ENCODE peak calls at places on chromosomes 12 and 14, in six cellular contexts. V, C, F, B, E and A are unnamed samples.

GRCh38 chr12:98592825-98593322 is 612 bp upstream of the SLC25A3 start:
- ATAC-seq in E (peak), V (no peak), B (no peak), C (no peak), F (peak), A (peak)

GRCh38 chr14:49505026-49505766 is 81.0 kb downstream of the RPS29 start:
- ATAC-seq in V (no peak), E (no peak), B (no peak), F (no peak), C (no peak), A (no peak)

GRCh38 chr12:26546535-26547314 is 286.3 kb downstream of the ITPR2 start:
- ATAC-seq in C (peak), B (no peak), F (no peak), E (no peak), V (peak), A (no peak)

GRCh38 chr14:49483266-49483665 is 102.9 kb downstream of the RPS29 start:
- ATAC-seq in E (no peak), B (no peak), V (no peak), C (no peak), F (no peak), A (peak)

GRCh38 chr12:10540776-10541205 is 35.1 kb downstream of the EIF2S3B start:
- ATAC-seq in C (no peak), B (no peak), V (no peak), E (no peak), F (peak), A (peak)

GRCh38 chr12:80598004-80598606 is 109.3 kb upstream of the MYF6 start:
- ATAC-seq in E (no peak), F (no peak), V (no peak), B (no peak), C (no peak), A (no peak)

GRCh38 chr12:6450869-6451347 is 934 bp upstream of the TAPBPL start:
- ATAC-seq in C (no peak), V (no peak), F (peak), B (no peak), E (no peak), A (peak)

GRCh38 chr12:39272934-39273770 is 169.8 kb downstream of the KIF21A start:
- ATAC-seq in C (no peak), B (peak), V (no peak), E (no peak), F (no peak), A (no peak)

GRCh38 chr14:36604757-36605505 is 22.5 kb upstream of the NKX2-8 start:
- ATAC-seq in E (no peak), F (peak), V (no peak), B (peak), C (no peak), A (no peak)

GRCh38 chr14:90517431-90517841 is 120.6 kb downstream of the CALM1 start:
- ATAC-seq in B (no peak), C (no peak), F (no peak), E (no peak), V (no peak), A (no peak)

GRCh38 chr12:126202138-126202537 is 1136.9 kb downstream of the AACS start:
- ATAC-seq in B (no peak), E (no peak), C (no peak), F (no peak), V (no peak), A (no peak)

GRCh38 chr12:3523058-3523457 is 32.1 kb downstream of the PRMT8 start:
- ATAC-seq in F (no peak), C (no peak), V (no peak), E (no peak), B (no peak), A (no peak)

GRCh38 chr14:72553161-72553560 is 340.7 kb downstream of the DPF3 start:
- ATAC-seq in B (no peak), C (no peak), V (peak), E (no peak), F (no peak), A (no peak)

GRCh38 chr12:92556622-92557421 is 146.0 kb upstream of the PLEKHG7 start:
- ATAC-seq in B (no peak), C (no peak), V (no peak), E (no peak), F (no peak), A (peak)

GRCh38 chr14:99260652-99261551 is 11.1 kb downstream of the BCL11B start:
- ATAC-seq in F (peak), C (no peak), E (no peak), V (no peak), B (no peak), A (peak)

GRCh38 chr14:99213101-99213500 is 58.9 kb downstream of the BCL11B start:
- ATAC-seq in C (no peak), V (no peak), B (no peak), E (no peak), F (peak), A (peak)

GRCh38 chr12:32419520-32419960 is 20.2 kb downstream of the FGD4 start:
- ATAC-seq in F (no peak), V (peak), E (no peak), C (peak), B (peak), A (no peak)

GRCh38 chr14:100388137-100389050 is 65.3 kb downstream of the SLC25A47 start:
- ATAC-seq in C (no peak), E (no peak), F (no peak), V (no peak), B (no peak), A (no peak)

GRCh38 chr12:11105546-11105945 is 13.4 kb upstream of the TAS2R43 start:
- ATAC-seq in E (no peak), F (no peak), B (no peak), V (no peak), C (no peak), A (no peak)

GRCh38 chr12:32134144-32134888 is 27.7 kb downstream of the BICD1 start:
- ATAC-seq in B (no peak), C (peak), F (peak), V (no peak), E (peak), A (peak)

GRCh38 chr14:68932219-68932618 is 46.9 kb downstream of the ACTN1 start:
- ATAC-seq in F (no peak), C (no peak), E (no peak), B (no peak), V (no peak), A (no peak)

GRCh38 chr12:113050808-113051207 is 5.7 kb upstream of the DTX1 start:
- ATAC-seq in F (no peak), E (no peak), C (no peak), B (no peak), V (no peak), A (no peak)

GRCh38 chr14:53331247-53331646 is 178.1 kb upstream of the DDHD1 start:
- ATAC-seq in C (no peak), F (peak), E (no peak), B (no peak), V (no peak), A (peak)

GRCh38 chr12:76029982-76030377 is 1.6 kb downstream of the PHLDA1 start:
- ATAC-seq in V (no peak), F (no peak), E (no peak), C (no peak), B (peak), A (peak)

GRCh38 chr14:50600849-50601248 is 40.9 kb downstream of the ATL1 start:
- ATAC-seq in B (peak), V (peak), C (no peak), E (no peak), F (no peak), A (no peak)

GRCh38 chr14:99691111-99691885 is 7.2 kb downstream of the CYP46A1 start:
- ATAC-seq in C (no peak), B (no peak), V (no peak), E (no peak), F (no peak), A (no peak)

GRCh38 chr14:95389471-95390011 is 69.8 kb upstream of the CLMN start:
- ATAC-seq in C (peak), F (no peak), V (peak), E (peak), B (no peak), A (no peak)

GRCh38 chr14:68549057-68549421 is 243.8 kb downstream of the ZFP36L1 start:
- ATAC-seq in E (no peak), F (no peak), C (no peak), B (peak), V (peak), A (no peak)

GRCh38 chr12:103841690-103842584 is 903 bp upstream of the NT5DC3 start:
- ATAC-seq in F (peak), E (peak), C (peak), B (peak), V (peak), A (peak)

GRCh38 chr14:34198096-34198495 is 247.2 kb upstream of the EGLN3 start:
- ATAC-seq in F (no peak), B (peak), C (no peak), V (no peak), E (no peak), A (no peak)

GRCh38 chr12:71300772-71301675 is 138.6 kb upstream of the LGR5 start:
- ATAC-seq in V (no peak), B (no peak), E (no peak), C (no peak), F (no peak), A (no peak)

GRCh38 chr12:4293299-4293941 is 19.9 kb downstream of the CCND2 start:
- ATAC-seq in B (no peak), C (no peak), V (no peak), E (no peak), F (peak), A (peak)

GRCh38 chr14:103910984-103911383 is 17.3 kb upstream of the TDRD9 start:
- ATAC-seq in V (peak), C (no peak), F (no peak), E (no peak), B (no peak), A (no peak)

GRCh38 chr14:57657487-57657886 is 163.8 kb upstream of the CCDC198 start:
- ATAC-seq in V (no peak), E (no peak), C (no peak), F (no peak), B (no peak), A (no peak)

GRCh38 chr12:105403095-105403494 is 72.6 kb downstream of the C12orf75 start:
- ATAC-seq in E (no peak), F (no peak), V (no peak), B (no peak), C (peak), A (no peak)

GRCh38 chr14:99235578-99235977 is 36.4 kb downstream of the BCL11B start:
- ATAC-seq in V (no peak), B (no peak), C (no peak), F (no peak), E (no peak), A (no peak)

GRCh38 chr12:25194722-25195055 is 271 bp downstream of the DNAI7 start:
- ATAC-seq in F (no peak), B (peak), C (no peak), E (no peak), V (no peak), A (no peak)

GRCh38 chr14:34554540-34555250 is 15.2 kb upstream of the EAPP start:
- ATAC-seq in V (no peak), C (no peak), F (no peak), E (no peak), B (no peak), A (no peak)